ENCODE peak calls at places on chromosomes 12 and 14, in eight cellular contexts. W, A, G, Z, V, E, S and Y are unnamed samples.

GRCh38 chr14:90979451-90979850 is 81.0 kb downstream of the RPS6KA5 start:
- DNase-seq in W (no peak), A (no peak), G (no peak), Z (no peak), V (no peak), E (no peak), S (no peak), Y (peak; percentile 9)

GRCh38 chr12:91072931-91073330 is 15.1 kb upstream of the KERA start:
- DNase-seq in W (peak; percentile 28), A (no peak), G (no peak), Z (no peak), V (no peak), E (no peak), S (no peak), Y (no peak)

GRCh38 chr12:41100572-41100971 is 87.5 kb upstream of the PDZRN4 start:
- DNase-seq in W (no peak), A (no peak), G (no peak), Z (no peak), V (no peak), E (no peak), S (no peak), Y (no peak)

GRCh38 chr14:100384277-100384676 is 61.1 kb downstream of the SLC25A47 start:
- DNase-seq in W (no peak), A (no peak), G (no peak), Z (no peak), V (no peak), E (no peak), S (no peak), Y (no peak)

GRCh38 chr14:105200074-105200473 is 19.0 kb upstream of the NUDT14 start:
- DNase-seq in W (no peak), A (no peak), G (no peak), Z (no peak), V (no peak), E (no peak), S (peak; percentile 30), Y (no peak)

GRCh38 chr14:83163016-83163415 is 1629.4 kb upstream of the SEL1L start:
- DNase-seq in W (peak; percentile 6), A (no peak), G (no peak), Z (peak; percentile 69), V (no peak), E (peak; percentile 50), S (no peak), Y (no peak)

GRCh38 chr14:98564541-98564940 is 707.5 kb downstream of the BCL11B start:
- DNase-seq in W (no peak), A (no peak), G (no peak), Z (peak; percentile 76), V (no peak), E (peak; percentile 68), S (no peak), Y (no peak)

GRCh38 chr14:67697006-67697405 is 1.4 kb upstream of the RDH11 start:
- DNase-seq in W (no peak), A (no peak), G (no peak), Z (no peak), V (no peak), E (no peak), S (no peak), Y (no peak)

GRCh38 chr12:132554857-132555630 is 55.3 kb downstream of the LRCOL1 start:
- DNase-seq in W (no peak), A (no peak), G (no peak), Z (no peak), V (no peak), E (peak; percentile 15), S (no peak), Y (no peak)

GRCh38 chr12:57151741-57152407 is 4.5 kb upstream of the LRP1-AS start:
- DNase-seq in W (peak; percentile 81), A (peak; percentile 40), G (peak; percentile 67), Z (peak; percentile 54), V (no peak), E (peak; percentile 66), S (no peak), Y (peak; percentile 78)

GRCh38 chr12:19652391-19652790 is 213.1 kb downstream of the AEBP2 start:
- DNase-seq in W (no peak), A (no peak), G (no peak), Z (no peak), V (no peak), E (no peak), S (no peak), Y (no peak)

GRCh38 chr12:52311282-52311643 is 9.9 kb downstream of the KRT83 start:
- DNase-seq in W (no peak), A (no peak), G (no peak), Z (no peak), V (no peak), E (no peak), S (no peak), Y (no peak)

GRCh38 chr14:75359098-75359497 is 68.7 kb upstream of the JDP2 start:
- DNase-seq in W (no peak), A (no peak), G (no peak), Z (no peak), V (no peak), E (no peak), S (no peak), Y (no peak)

GRCh38 chr12:121562484-121562883 is 18.3 kb downstream of the KDM2B start:
- DNase-seq in W (no peak), A (no peak), G (no peak), Z (no peak), V (no peak), E (no peak), S (no peak), Y (no peak)

GRCh38 chr14:74834682-74835392 is 41.1 kb downstream of the PROX2 start:
- DNase-seq in W (no peak), A (no peak), G (no peak), Z (no peak), V (no peak), E (no peak), S (no peak), Y (no peak)

GRCh38 chr14:76705214-76705613 is 56.1 kb upstream of the VASH1 start:
- DNase-seq in W (no peak), A (no peak), G (no peak), Z (peak; percentile 6), V (no peak), E (no peak), S (no peak), Y (no peak)

GRCh38 chr12:49622501-49623141 is 740 bp upstream of the PRPF40B start:
- DNase-seq in W (no peak), A (no peak), G (no peak), Z (peak; percentile 26), V (no peak), E (no peak), S (peak; percentile 83), Y (peak; percentile 28)

GRCh38 chr14:55539975-55540374 is 40.0 kb upstream of the KTN1 start:
- DNase-seq in W (no peak), A (no peak), G (no peak), Z (no peak), V (no peak), E (no peak), S (no peak), Y (no peak)

GRCh38 chr12:117111386-117112267 is 12.4 kb upstream of the TESC start:
- DNase-seq in W (no peak), A (no peak), G (no peak), Z (no peak), V (no peak), E (no peak), S (no peak), Y (no peak)

GRCh38 chr12:98519257-98519907 is 4.0 kb downstream of the TMPO start:
- DNase-seq in W (no peak), A (no peak), G (no peak), Z (no peak), V (no peak), E (no peak), S (no peak), Y (no peak)

GRCh38 chr14:92493492-92493891 is 20.1 kb upstream of the RIN3 start:
- DNase-seq in W (no peak), A (no peak), G (no peak), Z (no peak), V (peak; percentile 19), E (no peak), S (no peak), Y (no peak)

GRCh38 chr12:130491421-130492357 is 154.0 kb downstream of the PIWIL1 start:
- DNase-seq in W (no peak), A (peak; percentile 35), G (no peak), Z (no peak), V (no peak), E (no peak), S (no peak), Y (no peak)

GRCh38 chr14:77421241-77421640 is 2.1 kb downstream of the NOXRED1 start:
- DNase-seq in W (peak; percentile 47), A (no peak), G (no peak), Z (no peak), V (no peak), E (no peak), S (no peak), Y (peak; percentile 61)

GRCh38 chr14:31934767-31935266 is 142.3 kb upstream of the ARHGAP5 start:
- DNase-seq in W (peak; percentile 61), A (no peak), G (no peak), Z (peak; percentile 67), V (no peak), E (peak; percentile 75), S (peak; percentile 10), Y (peak; percentile 35)
- TF ChIP-seq CTCF in W (peak; percentile 75), A (peak; percentile 58), G (peak; percentile 51), Z (peak; percentile 54), V (no peak), E (peak; percentile 80), S (no peak), Y (peak; percentile 55)

GRCh38 chr12:128259556-128260070 is 7.4 kb upstream of the TMEM132C start:
- DNase-seq in W (peak; percentile 47), A (no peak), G (no peak), Z (no peak), V (peak; percentile 54), E (no peak), S (peak; percentile 30), Y (no peak)
- TF ChIP-seq CTCF in W (peak; percentile 88), A (peak; percentile 65), G (peak; percentile 38), Z (peak; percentile 10), V (peak; percentile 79), E (no peak), S (peak; percentile 73), Y (peak; percentile 16)

GRCh38 chr12:111602348-111602747 is 3.2 kb upstream of the ATXN2 start:
- DNase-seq in W (no peak), A (no peak), G (no peak), Z (no peak), V (no peak), E (no peak), S (no peak), Y (no peak)
- TF ChIP-seq CTCF in W (no peak), A (no peak), G (no peak), Z (no peak), V (no peak), E (no peak), S (no peak), Y (no peak)

DNA sequence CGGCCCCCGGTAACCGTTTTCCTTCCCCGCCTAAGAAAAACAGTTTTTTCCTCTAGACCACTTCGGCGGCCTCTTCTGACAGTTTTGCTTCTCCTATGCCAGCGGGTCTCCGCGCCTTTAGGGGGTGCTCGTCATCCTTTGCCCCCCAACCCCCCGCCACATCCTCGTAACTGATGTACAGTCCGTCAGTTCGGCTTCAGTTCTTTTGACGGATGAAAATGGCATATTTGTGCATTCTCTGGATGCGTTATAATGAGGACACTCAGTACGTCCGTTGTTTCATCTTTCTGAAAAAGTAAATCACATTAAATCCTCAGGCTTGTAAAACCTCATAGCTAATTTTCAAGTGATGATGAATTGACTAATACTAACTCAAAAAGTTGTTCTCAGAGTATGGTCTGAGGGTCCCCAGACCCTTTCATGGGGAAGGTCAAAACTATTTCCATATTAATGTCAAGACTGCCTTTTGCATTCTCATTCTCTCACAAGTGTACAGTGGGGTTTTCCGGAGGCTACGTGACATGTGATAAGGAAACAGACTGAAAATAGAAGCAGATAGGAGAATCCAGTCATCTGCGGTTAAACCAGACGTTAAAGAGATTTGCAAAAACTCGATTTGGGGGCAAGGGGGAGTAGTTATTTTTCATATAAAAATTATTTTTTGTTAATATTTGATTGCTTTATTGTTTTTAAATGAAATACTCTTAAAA is 829 bp upstream of the NAP1L1 start:
- DNase-seq in W (no peak), A (no peak), G (no peak), Z (peak; percentile 42), V (no peak), E (peak; percentile 22), S (peak; percentile 50), Y (no peak)
- TF ChIP-seq CTCF in W (peak; percentile 47), A (peak; percentile 36), G (no peak), Z (no peak), V (no peak), E (peak; percentile 11), S (peak; percentile 32), Y (peak; percentile 29)